ENCODE peak calls at places on chromosome 9, in six cellular contexts. One of them, this sample, is unnamed.

GRCh38 chr9:130659699-130660248 is 4.6 kb upstream of the PRDM12 start:
- DNase-seq in NB4: no peak
- DNase-seq in AG04449: no peak
- DNase-seq in sigmoid colon: no peak
- DNase-seq in progenitor cell of endocrine pancreas: no peak
- DNase-seq in cardiac fibroblast: no peak
- DNase-seq in this sample: peak

GRCh38 chr9:130662099-130662926 is 2.1 kb upstream of the PRDM12 start:
- DNase-seq in NB4: no peak
- DNase-seq in AG04449: no peak
- DNase-seq in sigmoid colon: no peak
- DNase-seq in progenitor cell of endocrine pancreas: no peak
- DNase-seq in cardiac fibroblast: no peak
- DNase-seq in this sample: peak

GRCh38 chr9:112094948-112095779 is 79.9 kb downstream of the SUSD1 start:
- DNase-seq in NB4: no peak
- DNase-seq in AG04449: no peak
- DNase-seq in sigmoid colon: no peak
- DNase-seq in progenitor cell of endocrine pancreas: no peak
- DNase-seq in cardiac fibroblast: peak
- DNase-seq in this sample: no peak

GRCh38 chr9:87545858-87546257 is 48.2 kb downstream of the DAPK1 start:
- DNase-seq in NB4: no peak
- DNase-seq in AG04449: no peak
- DNase-seq in sigmoid colon: no peak
- DNase-seq in progenitor cell of endocrine pancreas: no peak
- DNase-seq in cardiac fibroblast: peak
- DNase-seq in this sample: no peak

GRCh38 chr9:134136117-134136996 is 475 bp downstream of the WDR5 start:
- DNase-seq in NB4: peak
- DNase-seq in AG04449: no peak
- DNase-seq in sigmoid colon: no peak
- DNase-seq in progenitor cell of endocrine pancreas: peak
- DNase-seq in cardiac fibroblast: peak
- DNase-seq in this sample: peak

GRCh38 chr9:68705636-68706578 is 867 bp downstream of the PIP5K1B start:
- DNase-seq in NB4: peak
- DNase-seq in AG04449: no peak
- DNase-seq in sigmoid colon: peak
- DNase-seq in progenitor cell of endocrine pancreas: peak
- DNase-seq in cardiac fibroblast: peak
- DNase-seq in this sample: no peak

GRCh38 chr9:37371565-37372464 is 50.7 kb upstream of the GRHPR start:
- DNase-seq in NB4: peak
- DNase-seq in AG04449: peak
- DNase-seq in sigmoid colon: no peak
- DNase-seq in progenitor cell of endocrine pancreas: no peak
- DNase-seq in cardiac fibroblast: peak
- DNase-seq in this sample: no peak

GRCh38 chr9:71863652-71864051 is 47.3 kb downstream of the ABHD17B start:
- DNase-seq in NB4: no peak
- DNase-seq in AG04449: peak
- DNase-seq in sigmoid colon: no peak
- DNase-seq in progenitor cell of endocrine pancreas: no peak
- DNase-seq in cardiac fibroblast: peak
- DNase-seq in this sample: no peak

GRCh38 chr9:114382951-114383865 is 4.6 kb downstream of the AKNA start:
- DNase-seq in NB4: peak
- DNase-seq in AG04449: no peak
- DNase-seq in sigmoid colon: peak
- DNase-seq in progenitor cell of endocrine pancreas: no peak
- DNase-seq in cardiac fibroblast: peak
- DNase-seq in this sample: no peak

GRCh38 chr9:32487981-32488380 is 38.0 kb downstream of the RIGI start:
- DNase-seq in NB4: no peak
- DNase-seq in AG04449: peak
- DNase-seq in sigmoid colon: no peak
- DNase-seq in progenitor cell of endocrine pancreas: no peak
- DNase-seq in cardiac fibroblast: peak
- DNase-seq in this sample: no peak

GRCh38 chr9:113519401-113520108 is 56.0 kb downstream of the RGS3 start:
- DNase-seq in NB4: no peak
- DNase-seq in AG04449: no peak
- DNase-seq in sigmoid colon: no peak
- DNase-seq in progenitor cell of endocrine pancreas: no peak
- DNase-seq in cardiac fibroblast: peak
- DNase-seq in this sample: no peak

GRCh38 chr9:1909322-1909721 is 105.8 kb upstream of the SMARCA2 start:
- DNase-seq in NB4: no peak
- DNase-seq in AG04449: no peak
- DNase-seq in sigmoid colon: no peak
- DNase-seq in progenitor cell of endocrine pancreas: no peak
- DNase-seq in cardiac fibroblast: no peak
- DNase-seq in this sample: no peak

GRCh38 chr9:1910269-1910811 is 104.8 kb upstream of the SMARCA2 start:
- DNase-seq in NB4: no peak
- DNase-seq in AG04449: no peak
- DNase-seq in sigmoid colon: no peak
- DNase-seq in progenitor cell of endocrine pancreas: no peak
- DNase-seq in cardiac fibroblast: no peak
- DNase-seq in this sample: no peak

GRCh38 chr9:1907465-1907864 is 107.7 kb upstream of the SMARCA2 start:
- DNase-seq in NB4: no peak
- DNase-seq in AG04449: no peak
- DNase-seq in sigmoid colon: no peak
- DNase-seq in progenitor cell of endocrine pancreas: no peak
- DNase-seq in cardiac fibroblast: no peak
- DNase-seq in this sample: no peak
- TF ChIP-seq CTCF in NB4: no peak
- TF ChIP-seq CTCF in AG04449: no peak
- TF ChIP-seq CTCF in sigmoid colon: no peak
- TF ChIP-seq CTCF in progenitor cell of endocrine pancreas: no peak
- TF ChIP-seq CTCF in cardiac fibroblast: no peak
- TF ChIP-seq CTCF in this sample: no peak

GRCh38 chr9:79955300-79955699 is 383.5 kb downstream of the TLE4 start:
- DNase-seq in NB4: peak
- DNase-seq in AG04449: no peak
- DNase-seq in sigmoid colon: no peak
- DNase-seq in progenitor cell of endocrine pancreas: no peak
- DNase-seq in cardiac fibroblast: peak
- DNase-seq in this sample: no peak
- TF ChIP-seq CTCF in NB4: peak
- TF ChIP-seq CTCF in AG04449: peak
- TF ChIP-seq CTCF in sigmoid colon: no peak
- TF ChIP-seq CTCF in progenitor cell of endocrine pancreas: no peak
- TF ChIP-seq CTCF in cardiac fibroblast: peak
- TF ChIP-seq CTCF in this sample: no peak

GRCh38 chr9:34373749-34374148 is 2.9 kb downstream of the MYORG start:
- DNase-seq in NB4: no peak
- DNase-seq in AG04449: no peak
- DNase-seq in sigmoid colon: no peak
- DNase-seq in progenitor cell of endocrine pancreas: no peak
- DNase-seq in cardiac fibroblast: no peak
- DNase-seq in this sample: no peak

GRCh38 chr9:34370335-34370969 is 6.2 kb downstream of the MYORG start:
- DNase-seq in NB4: no peak
- DNase-seq in AG04449: no peak
- DNase-seq in sigmoid colon: no peak
- DNase-seq in progenitor cell of endocrine pancreas: no peak
- DNase-seq in cardiac fibroblast: no peak
- DNase-seq in this sample: no peak

GRCh38 chr9:34372598-34373011 is 4.1 kb downstream of the MYORG start:
- DNase-seq in NB4: no peak
- DNase-seq in AG04449: no peak
- DNase-seq in sigmoid colon: no peak
- DNase-seq in progenitor cell of endocrine pancreas: no peak
- DNase-seq in cardiac fibroblast: no peak
- DNase-seq in this sample: no peak

GRCh38 chr9:34371886-34372597 is 4.7 kb downstream of the MYORG start:
- DNase-seq in NB4: no peak
- DNase-seq in AG04449: no peak
- DNase-seq in sigmoid colon: no peak
- DNase-seq in progenitor cell of endocrine pancreas: no peak
- DNase-seq in cardiac fibroblast: no peak
- DNase-seq in this sample: no peak

DNA sequence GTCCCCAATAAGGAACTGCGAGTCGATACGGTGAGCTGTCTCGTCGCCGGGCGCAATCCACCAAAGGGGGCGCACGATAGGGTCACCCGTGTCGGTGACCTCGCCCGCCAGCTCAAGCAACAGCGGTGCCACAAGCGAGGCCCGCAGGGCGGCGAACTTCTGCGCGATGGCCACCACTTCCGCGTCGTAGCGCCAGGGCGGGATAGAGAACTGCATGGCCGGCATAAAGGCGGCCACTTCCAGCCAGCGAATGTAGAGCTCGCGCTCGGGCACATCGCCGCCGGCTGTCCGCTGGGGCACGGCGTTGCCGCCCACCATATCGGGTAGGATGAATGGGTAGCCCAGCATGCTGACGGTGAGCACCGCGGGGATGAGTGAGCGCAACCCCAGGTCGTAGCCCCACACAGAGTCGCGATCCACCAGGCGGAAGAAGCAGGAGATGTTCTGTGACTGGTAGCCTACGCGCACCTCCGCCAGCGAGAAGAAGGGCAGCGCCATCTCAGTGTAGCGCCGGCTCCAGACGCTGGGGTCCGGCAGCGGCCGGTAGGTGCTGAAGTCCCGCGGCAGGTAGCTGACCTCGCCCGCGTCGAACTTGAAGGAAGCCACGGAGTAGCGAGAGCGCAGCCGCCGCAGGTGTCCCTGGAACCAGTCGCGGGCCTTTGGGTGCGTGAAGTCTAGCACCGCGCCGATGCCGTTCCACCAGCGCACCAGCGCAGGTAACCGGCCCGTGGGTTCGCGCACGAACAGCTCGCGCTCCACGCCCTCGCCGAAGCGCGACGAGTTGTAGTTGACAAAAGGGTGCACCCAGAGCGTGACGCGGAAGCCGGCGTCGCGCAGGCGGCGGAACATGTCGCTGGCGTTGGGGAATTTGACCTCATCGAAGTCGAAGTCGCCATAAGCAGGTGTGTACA is 5.5 kb downstream of the MYORG start:
- DNase-seq in NB4: no peak
- DNase-seq in AG04449: no peak
- DNase-seq in sigmoid colon: no peak
- DNase-seq in progenitor cell of endocrine pancreas: no peak
- DNase-seq in cardiac fibroblast: no peak
- DNase-seq in this sample: no peak
- TF ChIP-seq CTCF in NB4: no peak
- TF ChIP-seq CTCF in AG04449: peak
- TF ChIP-seq CTCF in sigmoid colon: no peak
- TF ChIP-seq CTCF in progenitor cell of endocrine pancreas: no peak
- TF ChIP-seq CTCF in cardiac fibroblast: no peak
- TF ChIP-seq CTCF in this sample: no peak

GRCh38 chr9:127805620-127806019 is 2.9 kb downstream of the FPGS start:
- DNase-seq in NB4: peak
- DNase-seq in AG04449: no peak
- DNase-seq in sigmoid colon: no peak
- DNase-seq in progenitor cell of endocrine pancreas: no peak
- DNase-seq in cardiac fibroblast: peak
- DNase-seq in this sample: peak
- TF ChIP-seq CTCF in NB4: peak
- TF ChIP-seq CTCF in AG04449: peak
- TF ChIP-seq CTCF in sigmoid colon: no peak
- TF ChIP-seq CTCF in progenitor cell of endocrine pancreas: peak
- TF ChIP-seq CTCF in cardiac fibroblast: peak
- TF ChIP-seq CTCF in this sample: peak

DNA sequence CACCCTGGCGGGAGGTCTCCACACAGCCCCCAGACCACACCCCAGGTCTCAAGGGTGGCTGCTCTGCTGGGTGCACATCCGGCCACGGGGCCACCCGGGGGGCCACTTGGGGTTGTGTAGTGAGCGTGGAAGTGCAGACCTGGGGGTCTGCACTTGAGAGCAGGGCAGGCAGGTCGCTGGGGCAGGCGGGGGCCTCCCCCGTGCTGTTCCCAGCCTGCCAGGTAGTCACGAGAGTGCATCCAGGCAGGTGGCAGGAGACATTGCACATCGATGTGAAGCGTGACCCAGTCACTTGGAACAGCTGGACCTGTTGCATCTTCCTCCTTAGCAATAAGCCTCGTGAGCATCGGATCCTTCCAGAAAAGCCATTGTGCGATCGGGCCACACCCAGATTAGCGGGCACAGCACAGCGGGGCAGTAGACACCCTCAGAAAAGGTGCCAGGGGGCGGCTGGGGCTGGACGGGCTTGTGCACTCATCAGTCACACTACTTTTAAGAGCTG is 4.8 kb upstream of the ENTPD8 start:
- DNase-seq in NB4: no peak
- DNase-seq in AG04449: no peak
- DNase-seq in sigmoid colon: no peak
- DNase-seq in progenitor cell of endocrine pancreas: no peak
- DNase-seq in cardiac fibroblast: no peak
- DNase-seq in this sample: no peak
- TF ChIP-seq CTCF in NB4: no peak
- TF ChIP-seq CTCF in AG04449: no peak
- TF ChIP-seq CTCF in sigmoid colon: no peak
- TF ChIP-seq CTCF in progenitor cell of endocrine pancreas: no peak
- TF ChIP-seq CTCF in cardiac fibroblast: no peak
- TF ChIP-seq CTCF in this sample: no peak